ENCODE peak calls at places on chromosome 6, in four cellular contexts. A, H, R and B are unnamed samples.

GRCh38 chr6:2231438-2231837 is 14.0 kb downstream of the GMDS start:
- DNase-seq in H (peak; percentile 53), A (no peak), R (no peak), B (no peak)

GRCh38 chr6:141988327-141988726 is 144.4 kb upstream of the GJE1 start:
- DNase-seq in R (no peak), H (no peak), A (no peak), B (no peak)

GRCh38 chr6:45350186-45350585 is 22.1 kb downstream of the RUNX2 start:
- DNase-seq in H (peak; percentile 14), A (no peak), R (no peak), B (no peak)

GRCh38 chr6:9233226-9233625 is 797.9 kb upstream of the SLC35B3 start:
- DNase-seq in R (no peak), H (no peak), A (no peak), B (no peak)

GRCh38 chr6:108437821-108438220 is 122.9 kb upstream of the FOXO3 start:
- DNase-seq in R (no peak), A (no peak), H (peak; percentile 18), B (no peak)

GRCh38 chr6:105988321-105988720 is 97.8 kb upstream of the PRDM1 start:
- DNase-seq in H (peak; percentile 57), A (no peak), R (no peak), B (no peak)

GRCh38 chr6:89082439-89082838 is 1.9 kb downstream of the PNRC1 start:
- DNase-seq in R (peak; percentile 31), H (peak; percentile 70), A (no peak), B (peak; percentile 29)

GRCh38 chr6:114287461-114287860 is 55.4 kb downstream of the HS3ST5 start:
- DNase-seq in A (no peak), R (no peak), H (no peak), B (no peak)

GRCh38 chr6:67880939-67881705 is 754.0 kb upstream of the ADGRB3 start:
- DNase-seq in R (no peak), A (no peak), H (peak; percentile 8), B (no peak)

GRCh38 chr6:5093231-5094015 is 8.3 kb downstream of the PPP1R3G start:
- DNase-seq in R (no peak), H (no peak), A (no peak), B (no peak)

GRCh38 chr6:168116975-168117899 is 38.2 kb upstream of the FRMD1 start:
- DNase-seq in R (no peak), H (no peak), A (no peak), B (no peak)

GRCh38 chr6:151805286-151805840 is 2.1 kb upstream of the ESR1 start:
- DNase-seq in R (no peak), H (peak; percentile 61), A (no peak), B (no peak)

GRCh38 chr6:28537509-28538140 is 11.9 kb downstream of the GPX5 start:
- DNase-seq in A (no peak), H (peak; percentile 2), R (no peak), B (no peak)

GRCh38 chr6:72675396-72675795 is 53.5 kb downstream of the KCNQ5 start:
- DNase-seq in H (peak; percentile 12), A (no peak), R (no peak), B (no peak)

GRCh38 chr6:90110971-90111370 is 185.7 kb downstream of the BACH2 start:
- DNase-seq in A (no peak), R (no peak), H (no peak), B (no peak)

GRCh38 chr6:47290124-47290834 is 19.4 kb downstream of the TNFRSF21 start:
- DNase-seq in R (no peak), A (no peak), H (no peak), B (no peak)

GRCh38 chr6:39794231-39794630 is 2.1 kb downstream of the DAAM2 start:
- DNase-seq in H (no peak), R (no peak), A (no peak), B (no peak)
- TF ChIP-seq CTCF in H (no peak), R (no peak), A (no peak), B (no peak)

GRCh38 chr6:41321183-41321582 is 14.2 kb upstream of the NCR2 start:
- DNase-seq in H (no peak), R (no peak), A (no peak), B (no peak)
- TF ChIP-seq CTCF in H (no peak), R (no peak), A (no peak), B (no peak)

GRCh38 chr6:13194852-13195251 is 133.5 kb downstream of the TBC1D7 start:
- DNase-seq in H (peak; percentile 71), R (peak; percentile 77), A (peak; percentile 40), B (peak; percentile 78)
- TF ChIP-seq CTCF in H (peak; percentile 64), R (peak; percentile 79), A (no peak), B (peak; percentile 70)

DNA sequence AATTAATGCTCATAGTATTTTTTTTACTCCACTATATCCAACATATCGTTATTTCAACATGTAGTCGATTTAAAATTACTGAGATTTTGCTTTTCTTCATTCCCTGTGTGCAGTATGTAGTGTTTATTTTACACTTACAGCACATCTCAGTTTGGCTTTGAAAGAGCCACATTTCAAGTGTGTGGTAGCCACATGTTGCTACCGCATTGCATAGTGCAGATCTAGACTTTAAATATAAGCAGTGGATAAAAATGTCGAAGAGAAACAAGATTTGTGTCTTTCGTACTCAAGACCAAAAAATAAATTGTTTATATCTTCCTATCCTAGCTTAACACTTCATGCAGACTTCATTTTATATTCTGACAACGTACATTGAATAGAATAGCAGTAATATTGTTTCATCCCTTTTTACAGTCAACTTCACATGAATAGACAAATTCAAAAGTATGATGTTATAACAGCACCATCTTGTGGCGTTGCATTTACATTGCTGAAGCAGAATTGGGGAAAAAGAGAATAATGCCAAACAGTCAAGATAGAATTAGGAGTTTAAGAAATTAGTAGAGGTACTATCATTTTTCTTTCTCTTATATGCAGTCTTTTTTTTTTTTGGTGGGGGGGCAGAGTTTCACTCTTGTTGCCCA is 29.9 kb downstream of the FBXO5 start:
- DNase-seq in R (peak; percentile 31), A (no peak), H (peak; percentile 71), B (peak; percentile 43)
- TF ChIP-seq CTCF in R (peak; percentile 69), A (peak; percentile 27), H (peak; percentile 65), B (peak; percentile 42)

GRCh38 chr6:3808189-3808588 is 41.0 kb upstream of the FAM50B start:
- DNase-seq in R (no peak), H (no peak), A (no peak), B (no peak)

GRCh38 chr6:3806169-3806922 is 42.8 kb upstream of the FAM50B start:
- DNase-seq in A (peak; percentile 27), H (no peak), R (no peak), B (no peak)

GRCh38 chr6:3805448-3806123 is 43.6 kb upstream of the FAM50B start:
- DNase-seq in A (no peak), H (peak; percentile 65), R (no peak), B (no peak)

GRCh38 chr6:3801960-3802359 is 47.2 kb upstream of the FAM50B start:
- DNase-seq in R (no peak), H (no peak), A (no peak), B (no peak)

DNA sequence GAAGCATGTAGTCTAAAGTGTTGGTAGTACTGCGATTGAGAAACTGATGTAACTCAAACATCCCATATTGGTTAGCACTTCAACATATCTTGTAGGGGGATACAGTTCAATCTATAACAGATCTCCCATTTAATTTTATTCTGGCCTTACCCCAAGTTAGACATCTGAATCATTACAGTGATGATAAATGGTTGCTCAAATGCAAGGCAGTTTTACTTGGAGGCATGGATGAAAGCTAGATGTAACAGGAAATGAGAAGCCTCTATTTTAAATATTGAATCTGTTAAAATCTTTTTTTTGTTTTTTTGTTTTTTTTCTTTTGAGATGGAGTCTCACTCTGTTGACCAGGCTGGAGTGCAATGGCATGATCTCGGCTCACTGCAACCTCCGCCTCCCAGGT is 44.2 kb upstream of the FAM50B start:
- DNase-seq in A (no peak), H (peak; percentile 50), R (no peak), B (no peak)
- TF ChIP-seq CTCF in A (no peak), H (no peak), R (no peak), B (no peak)

GRCh38 chr6:96521625-96522468 is at the start of gene UFL1:
- DNase-seq in A (peak; percentile 95), R (peak; percentile 83), H (peak; percentile 87), B (peak; percentile 90)
- TF ChIP-seq CTCF in A (no peak), R (no peak), H (peak; percentile 18), B (no peak)

GRCh38 chr6:144316866-144317204 is 31.7 kb downstream of the UTRN start:
- DNase-seq in H (no peak), A (no peak), R (no peak), B (no peak)
- TF ChIP-seq CTCF in H (no peak), A (no peak), R (no peak), B (no peak)

DNA sequence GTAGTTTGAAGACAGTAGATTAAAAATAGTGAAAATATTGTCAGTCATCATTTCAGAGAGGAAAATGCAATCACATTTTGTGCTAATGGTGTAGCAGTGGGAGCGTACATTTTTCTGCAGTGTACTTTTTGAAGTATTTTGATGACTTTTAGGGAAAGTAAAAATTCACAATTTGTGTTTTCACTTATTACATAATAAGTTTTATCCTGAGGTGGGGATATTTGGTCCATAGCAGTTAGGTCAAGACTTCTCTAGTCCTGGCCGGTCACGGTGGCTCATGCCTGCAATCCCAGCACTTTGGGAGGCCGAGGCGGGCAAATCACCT is 122.3 kb downstream of the SASH1 start:
- DNase-seq in R (no peak), H (no peak), A (no peak), B (no peak)
- TF ChIP-seq CTCF in R (no peak), H (no peak), A (no peak), B (no peak)

GRCh38 chr6:66496659-66497058 is 789.6 kb upstream of the EYS start:
- DNase-seq in R (peak; percentile 4), A (no peak), H (no peak), B (no peak)
- TF ChIP-seq CTCF in R (peak; percentile 43), A (no peak), H (no peak), B (no peak)